ENCODE peak calls at places on chromosomes 4 and X, in four cellular contexts. R is K562, C is HCT116, Y is HepG2. U is an unnamed sample.

GRCh38 chr4:31391976-31392375 is 671.8 kb downstream of the PCDH7 start:
- DNase-seq in R (no peak), Y (no peak), C (no peak), U (no peak)

GRCh38 chrX:83916525-83916924 is 55.6 kb downstream of the CYLC1 start:
- DNase-seq in C (no peak), R (peak), Y (no peak), U (no peak)

GRCh38 chr4:101367201-101367600 is 19.9 kb upstream of the PPP3CA start:
- DNase-seq in Y (no peak), R (no peak), C (no peak), U (no peak)

GRCh38 chr4:142598132-142598531 is 248.0 kb downstream of the INPP4B start:
- DNase-seq in C (no peak), Y (no peak), R (no peak), U (no peak)

GRCh38 chr4:4852591-4853362 is 6.7 kb upstream of the MSX1 start:
- DNase-seq in C (no peak), R (peak), Y (no peak), U (no peak)

GRCh38 chrX:12901486-12901885 is 4.9 kb upstream of the TLR8 start:
- DNase-seq in C (peak), R (peak), Y (peak), U (no peak)

GRCh38 chr4:25813705-25814104 is 49.1 kb downstream of the SEL1L3 start:
- DNase-seq in C (no peak), Y (peak), R (no peak), U (no peak)

GRCh38 chr4:77465271-77465670 is 140.3 kb upstream of the CXCL13 start:
- DNase-seq in Y (no peak), C (no peak), R (no peak), U (no peak)

GRCh38 chrX:101415180-101416130 is 7.4 kb downstream of the HNRNPH2 start:
- DNase-seq in Y (peak), R (peak), C (no peak), U (peak)

GRCh38 chrX:108399427-108400165 is 38.6 kb downstream of the COL4A6 start:
- DNase-seq in R (no peak), Y (no peak), C (no peak), U (no peak)

GRCh38 chr4:150206265-150206664 is 128.0 kb downstream of the DCLK2 start:
- DNase-seq in R (no peak), C (no peak), Y (no peak), U (no peak)

GRCh38 chrX:37409278-37409677 is 60.1 kb downstream of the PRRG1 start:
- DNase-seq in R (no peak), Y (peak), C (no peak), U (no peak)

GRCh38 chrX:99469439-99469838 is 940.6 kb downstream of the PCDH19 start:
- DNase-seq in C (no peak), Y (no peak), R (no peak), U (no peak)

GRCh38 chr4:102554482-102554881 is 53.3 kb downstream of the NFKB1 start:
- DNase-seq in R (no peak), Y (no peak), C (no peak), U (no peak)

GRCh38 chrX:153953342-153953830 is 8.9 kb upstream of the RENBP start:
- DNase-seq in Y (peak), R (peak), C (no peak), U (no peak)

GRCh38 chr4:26746742-26747351 is 113.8 kb upstream of the STIM2 start:
- DNase-seq in R (no peak), Y (no peak), C (no peak), U (no peak)

GRCh38 chrX:129961180-129962083 is 21.0 kb upstream of the BCORL1 start:
- DNase-seq in C (peak), R (peak), Y (peak), U (no peak)

GRCh38 chr4:149738156-149738555 is 77.5 kb downstream of the IQCM start:
- DNase-seq in Y (no peak), C (no peak), R (no peak), U (no peak)

GRCh38 chr4:45100936-45101818 is 374.8 kb upstream of the GNPDA2 start:
- DNase-seq in Y (no peak), R (no peak), C (no peak), U (no peak)

GRCh38 chr4:85741921-85742591 is 267.1 kb downstream of the ARHGAP24 start:
- DNase-seq in C (no peak), Y (no peak), R (peak), U (no peak)

GRCh38 chr4:81635747-81636146 is 164.0 kb upstream of the RASGEF1B start:
- DNase-seq in R (no peak), C (peak), Y (no peak), U (no peak)

GRCh38 chr4:165248102-165248501 is 40.7 kb downstream of the KLHL2 start:
- DNase-seq in R (no peak), C (no peak), Y (no peak), U (no peak)

GRCh38 chrX:22105231-22105630 is 73.1 kb downstream of the PHEX start:
- DNase-seq in C (no peak), R (no peak), Y (no peak), U (no peak)

GRCh38 chr4:20253272-20253798 is 1.6 kb downstream of the SLIT2 start:
- DNase-seq in C (no peak), Y (no peak), R (no peak), U (no peak)

GRCh38 chr4:76430519-76431388 is 4.3 kb upstream of the SHROOM3 start:
- DNase-seq in C (peak), R (peak), Y (peak), U (peak)

GRCh38 chr4:54090804-54091623 is 8.9 kb upstream of the GSX2 start:
- DNase-seq in Y (peak), C (no peak), R (no peak), U (no peak)

GRCh38 chrX:78092296-78092695 is 11.8 kb upstream of the PGK1 start:
- DNase-seq in Y (peak), C (peak), R (no peak), U (no peak)

GRCh38 chr4:83285022-83285387 is 407 bp upstream of the COQ2 start:
- DNase-seq in Y (no peak), C (no peak), R (peak), U (no peak)

GRCh38 chr4:125736057-125736456 is 421.3 kb downstream of the FAT4 start:
- DNase-seq in R (no peak), Y (peak), C (no peak), U (no peak)

GRCh38 chrX:32687379-32687778 is 524.0 kb downstream of the DMD start:
- DNase-seq in C (no peak), R (no peak), Y (no peak), U (no peak)

GRCh38 chr4:123444298-123444731 is 47.7 kb downstream of the SPRY1 start:
- DNase-seq in R (peak), C (no peak), Y (peak), U (no peak)

GRCh38 chr4:78667337-78667736 is 108.8 kb upstream of the BMP2K start:
- DNase-seq in R (no peak), C (no peak), Y (no peak), U (no peak)

GRCh38 chrX:37380920-37381319 is 31.8 kb downstream of the PRRG1 start:
- DNase-seq in R (peak), Y (peak), C (peak), U (peak)

GRCh38 chr4:159159611-159160010 is 56.7 kb downstream of the RAPGEF2 start:
- DNase-seq in R (no peak), Y (no peak), C (no peak), U (no peak)

GRCh38 chr4:159158083-159158617 is 55.3 kb downstream of the RAPGEF2 start:
- DNase-seq in C (no peak), R (no peak), Y (no peak), U (no peak)

GRCh38 chr4:159162576-159162975 is 59.7 kb downstream of the RAPGEF2 start:
- DNase-seq in R (no peak), C (no peak), Y (no peak), U (no peak)

GRCh38 chr4:159158989-159159388 is 56.1 kb downstream of the RAPGEF2 start:
- DNase-seq in C (no peak), Y (no peak), R (no peak), U (no peak)

GRCh38 chr4:159160242-159160641 is 57.4 kb downstream of the RAPGEF2 start:
- DNase-seq in Y (no peak), C (no peak), R (no peak), U (no peak)
- TF ChIP-seq POLR2AphosphoS5 in Y (no peak), C (no peak), R (no peak), U (no peak)

DNA sequence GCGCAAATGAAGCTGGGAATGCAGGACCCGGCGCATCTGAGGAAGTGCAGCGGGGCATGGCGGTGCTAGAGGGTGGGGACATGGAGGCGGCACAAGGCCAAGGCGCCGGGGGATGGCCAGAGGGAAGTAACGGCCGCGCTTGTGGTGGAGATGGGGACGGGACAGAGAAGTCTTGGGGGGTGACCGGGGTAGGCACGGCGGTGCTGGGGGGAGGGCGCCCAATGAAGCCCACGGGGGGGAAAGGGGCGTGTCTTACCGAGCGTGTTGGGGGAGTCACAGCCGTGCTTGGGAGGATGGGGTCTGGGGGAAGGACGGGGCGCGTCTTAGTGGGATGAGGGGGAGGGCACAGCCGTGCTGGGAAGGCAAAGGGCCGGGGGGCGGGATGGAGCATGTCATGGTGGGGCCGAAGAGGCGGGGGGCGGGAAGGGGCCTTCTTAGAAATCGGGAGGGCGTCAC is 984 bp downstream of the ARSD start:
- DNase-seq in R (no peak), Y (peak), C (no peak), U (no peak)
- TF ChIP-seq TCF7L2 in R (no peak), Y (no peak), C (no peak), U (no peak)

GRCh38 chr4:84495448-84496221 is 3.5 kb downstream of the NKX6-1 start:
- DNase-seq in Y (no peak), R (no peak), C (no peak), U (no peak)
- TF ChIP-seq POLR2AphosphoS5 in Y (no peak), R (no peak), C (no peak), U (no peak)

DNA sequence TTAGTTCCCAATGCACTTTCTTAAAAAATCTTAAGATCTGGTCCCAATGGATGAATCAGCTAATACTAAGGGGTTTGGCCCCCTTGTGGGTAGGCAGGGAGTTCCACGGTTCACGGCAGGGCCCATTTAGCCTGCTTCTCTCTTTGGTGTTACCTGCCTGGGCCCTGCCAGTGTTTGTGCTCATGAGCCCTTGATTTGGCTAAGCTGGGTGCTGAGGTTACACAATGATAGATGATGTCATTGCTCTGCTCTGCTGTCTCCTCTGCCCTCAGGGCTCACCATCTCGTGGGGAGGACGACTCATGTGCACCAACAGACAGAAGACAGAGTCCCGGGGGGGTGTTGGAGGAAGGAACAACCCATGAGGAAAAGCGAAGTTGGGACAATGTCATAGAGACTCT is 24.4 kb downstream of the RTL5 start:
- DNase-seq in R (no peak), C (no peak), Y (no peak), U (no peak)
- TF ChIP-seq TCF7L2 in R (no peak), C (no peak), Y (no peak), U (no peak)

GRCh38 chr4:109966891-109967481 is 54.3 kb downstream of the EGF start:
- DNase-seq in C (no peak), R (no peak), Y (no peak), U (no peak)

GRCh38 chr4:109969087-109969486 is 56.4 kb downstream of the EGF start:
- DNase-seq in Y (no peak), C (no peak), R (no peak), U (no peak)

GRCh38 chr4:109967798-109968520 is 55.3 kb downstream of the EGF start:
- DNase-seq in R (no peak), C (no peak), Y (no peak), U (no peak)

GRCh38 chr4:109972786-109973528 is 60.3 kb downstream of the EGF start:
- DNase-seq in C (no peak), R (no peak), Y (peak), U (no peak)

DNA sequence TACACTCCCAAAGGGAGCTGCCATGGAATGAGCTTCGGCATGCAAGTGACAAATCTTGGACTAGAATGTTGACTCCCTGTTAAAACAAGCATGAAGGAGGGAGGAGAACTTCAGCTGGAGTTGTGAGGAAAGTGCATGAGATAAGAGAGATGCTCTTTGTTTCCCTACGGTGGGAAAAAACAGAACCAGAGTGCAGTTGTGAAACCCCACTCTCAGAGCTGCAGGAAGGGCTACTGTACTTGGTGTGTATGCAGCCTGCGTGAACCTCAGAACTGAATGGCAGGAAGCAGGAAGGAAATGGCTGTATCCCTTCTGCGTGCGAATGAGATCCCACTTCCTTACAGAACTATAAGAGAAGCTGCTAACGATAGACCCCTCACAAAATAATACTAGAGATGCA is 57.2 kb downstream of the EGF start:
- DNase-seq in C (no peak), R (no peak), Y (peak), U (no peak)
- TF ChIP-seq POLR2AphosphoS5 in C (no peak), R (no peak), Y (no peak), U (no peak)

U was measured in Panc1.